ENCODE peak calls at places on chromosomes 3 and 15, in seven cellular contexts. One of them, this sample, is unnamed.

GRCh38 chr3:189758186-189758585 is 127.0 kb downstream of the TP63 start:
- DNase-seq in CD4-positive, alpha-beta T cell: no peak
- DNase-seq in ovary: no peak
- DNase-seq in cardiac fibroblast: no peak
- DNase-seq in cardiac muscle cell: no peak
- DNase-seq in lower leg skin: no peak
- DNase-seq in lower lobe of right lung: no peak
- DNase-seq in this sample: no peak

GRCh38 chr15:93201940-93202339 is 112.9 kb upstream of the RGMA start:
- DNase-seq in CD4-positive, alpha-beta T cell: no peak
- DNase-seq in ovary: no peak
- DNase-seq in cardiac fibroblast: no peak
- DNase-seq in cardiac muscle cell: no peak
- DNase-seq in lower leg skin: no peak
- DNase-seq in lower lobe of right lung: no peak
- DNase-seq in this sample: no peak

GRCh38 chr3:126355777-126356372 is 1.3 kb downstream of the KLF15 start:
- DNase-seq in CD4-positive, alpha-beta T cell: no peak
- DNase-seq in ovary: peak; percentile 98
- DNase-seq in cardiac fibroblast: peak; percentile 77
- DNase-seq in cardiac muscle cell: peak; percentile 96
- DNase-seq in lower leg skin: peak; percentile 94
- DNase-seq in lower lobe of right lung: peak; percentile 96
- DNase-seq in this sample: no peak

GRCh38 chr15:52256930-52257733 is 38.5 kb downstream of the MYO5C start:
- DNase-seq in CD4-positive, alpha-beta T cell: no peak
- DNase-seq in ovary: no peak
- DNase-seq in cardiac fibroblast: peak; percentile 43
- DNase-seq in cardiac muscle cell: no peak
- DNase-seq in lower leg skin: no peak
- DNase-seq in lower lobe of right lung: no peak
- DNase-seq in this sample: no peak

GRCh38 chr15:72379856-72380255 is 4.0 kb upstream of the HEXA start:
- DNase-seq in CD4-positive, alpha-beta T cell: no peak
- DNase-seq in ovary: no peak
- DNase-seq in cardiac fibroblast: no peak
- DNase-seq in cardiac muscle cell: no peak
- DNase-seq in lower leg skin: no peak
- DNase-seq in lower lobe of right lung: no peak
- DNase-seq in this sample: no peak

GRCh38 chr3:39671116-39671515 is 138.3 kb upstream of the MYRIP start:
- DNase-seq in CD4-positive, alpha-beta T cell: no peak
- DNase-seq in ovary: no peak
- DNase-seq in cardiac fibroblast: peak; percentile 28
- DNase-seq in cardiac muscle cell: no peak
- DNase-seq in lower leg skin: no peak
- DNase-seq in lower lobe of right lung: no peak
- DNase-seq in this sample: no peak

GRCh38 chr3:119219069-119219468 is 21.6 kb downstream of the B4GALT4 start:
- DNase-seq in CD4-positive, alpha-beta T cell: no peak
- DNase-seq in ovary: no peak
- DNase-seq in cardiac fibroblast: no peak
- DNase-seq in cardiac muscle cell: peak; percentile 38
- DNase-seq in lower leg skin: no peak
- DNase-seq in lower lobe of right lung: no peak
- DNase-seq in this sample: no peak

GRCh38 chr3:9970020-9970652 is 16.5 kb downstream of the EMC3 start:
- DNase-seq in CD4-positive, alpha-beta T cell: no peak
- DNase-seq in ovary: no peak
- DNase-seq in cardiac fibroblast: peak; percentile 79
- DNase-seq in cardiac muscle cell: no peak
- DNase-seq in lower leg skin: no peak
- DNase-seq in lower lobe of right lung: no peak
- DNase-seq in this sample: no peak

GRCh38 chr15:54839379-54839778 is 357.4 kb downstream of the RSL24D1 start:
- DNase-seq in CD4-positive, alpha-beta T cell: no peak
- DNase-seq in ovary: no peak
- DNase-seq in cardiac fibroblast: no peak
- DNase-seq in cardiac muscle cell: no peak
- DNase-seq in lower leg skin: no peak
- DNase-seq in lower lobe of right lung: no peak
- DNase-seq in this sample: no peak

GRCh38 chr15:78149805-78150751 is 916 bp downstream of the IDH3A start:
- DNase-seq in CD4-positive, alpha-beta T cell: no peak
- DNase-seq in ovary: no peak
- DNase-seq in cardiac fibroblast: peak; percentile 15
- DNase-seq in cardiac muscle cell: no peak
- DNase-seq in lower leg skin: no peak
- DNase-seq in lower lobe of right lung: no peak
- DNase-seq in this sample: no peak

GRCh38 chr3:69838217-69838616 is 99.0 kb downstream of the MITF start:
- DNase-seq in CD4-positive, alpha-beta T cell: no peak
- DNase-seq in ovary: no peak
- DNase-seq in cardiac fibroblast: peak; percentile 86
- DNase-seq in cardiac muscle cell: no peak
- DNase-seq in lower leg skin: no peak
- DNase-seq in lower lobe of right lung: no peak
- DNase-seq in this sample: no peak

GRCh38 chr3:59326246-59327024 is 276.6 kb upstream of the CFAP20DC start:
- DNase-seq in CD4-positive, alpha-beta T cell: no peak
- DNase-seq in ovary: no peak
- DNase-seq in cardiac fibroblast: peak; percentile 11
- DNase-seq in cardiac muscle cell: no peak
- DNase-seq in lower leg skin: no peak
- DNase-seq in lower lobe of right lung: no peak
- DNase-seq in this sample: no peak

GRCh38 chr3:54954516-54954915 is 26.7 kb upstream of the LRTM1 start:
- DNase-seq in CD4-positive, alpha-beta T cell: no peak
- DNase-seq in ovary: no peak
- DNase-seq in cardiac fibroblast: no peak
- DNase-seq in cardiac muscle cell: no peak
- DNase-seq in lower leg skin: no peak
- DNase-seq in lower lobe of right lung: no peak
- DNase-seq in this sample: no peak

GRCh38 chr3:69143055-69143454 is 20.7 kb upstream of the LMOD3 start:
- DNase-seq in CD4-positive, alpha-beta T cell: no peak
- DNase-seq in ovary: no peak
- DNase-seq in cardiac fibroblast: no peak
- DNase-seq in cardiac muscle cell: no peak
- DNase-seq in lower leg skin: no peak
- DNase-seq in lower lobe of right lung: no peak
- DNase-seq in this sample: no peak

GRCh38 chr15:43093026-43093425 is 12.8 kb downstream of the UBR1 start:
- DNase-seq in CD4-positive, alpha-beta T cell: no peak
- DNase-seq in ovary: no peak
- DNase-seq in cardiac fibroblast: peak; percentile 31
- DNase-seq in cardiac muscle cell: no peak
- DNase-seq in lower leg skin: no peak
- DNase-seq in lower lobe of right lung: no peak
- DNase-seq in this sample: no peak

GRCh38 chr3:27125821-27126501 is 243.2 kb downstream of the NEK10 start:
- DNase-seq in CD4-positive, alpha-beta T cell: no peak
- DNase-seq in ovary: no peak
- DNase-seq in cardiac fibroblast: no peak
- DNase-seq in cardiac muscle cell: no peak
- DNase-seq in lower leg skin: no peak
- DNase-seq in lower lobe of right lung: no peak
- DNase-seq in this sample: no peak

GRCh38 chr15:99155961-99156443 is 51.1 kb downstream of the SYNM start:
- DNase-seq in CD4-positive, alpha-beta T cell: no peak
- DNase-seq in ovary: no peak
- DNase-seq in cardiac fibroblast: peak; percentile 28
- DNase-seq in cardiac muscle cell: no peak
- DNase-seq in lower leg skin: no peak
- DNase-seq in lower lobe of right lung: no peak
- DNase-seq in this sample: no peak

GRCh38 chr3:197031315-197032285 is 2.0 kb upstream of the MELTF start:
- DNase-seq in CD4-positive, alpha-beta T cell: no peak
- DNase-seq in ovary: peak; percentile 81
- DNase-seq in cardiac fibroblast: peak; percentile 99
- DNase-seq in cardiac muscle cell: no peak
- DNase-seq in lower leg skin: peak; percentile 91
- DNase-seq in lower lobe of right lung: no peak
- DNase-seq in this sample: peak; percentile 97

GRCh38 chr3:58556001-58556400 is 19.0 kb upstream of the ACOX2 start:
- DNase-seq in CD4-positive, alpha-beta T cell: no peak
- DNase-seq in ovary: no peak
- DNase-seq in cardiac fibroblast: no peak
- DNase-seq in cardiac muscle cell: no peak
- DNase-seq in lower leg skin: no peak
- DNase-seq in lower lobe of right lung: no peak
- DNase-seq in this sample: no peak

GRCh38 chr3:188184160-188184559 is 30.2 kb downstream of the LPP start:
- DNase-seq in CD4-positive, alpha-beta T cell: no peak
- DNase-seq in ovary: no peak
- DNase-seq in cardiac fibroblast: no peak
- DNase-seq in cardiac muscle cell: no peak
- DNase-seq in lower leg skin: no peak
- DNase-seq in lower lobe of right lung: no peak
- DNase-seq in this sample: no peak

GRCh38 chr3:74691946-74692345 is 77.5 kb upstream of the CNTN3 start:
- DNase-seq in CD4-positive, alpha-beta T cell: no peak
- DNase-seq in ovary: no peak
- DNase-seq in cardiac fibroblast: no peak
- DNase-seq in cardiac muscle cell: peak; percentile 20
- DNase-seq in lower leg skin: no peak
- DNase-seq in lower lobe of right lung: no peak
- DNase-seq in this sample: no peak

GRCh38 chr3:127894461-127894860 is 20.6 kb upstream of the KBTBD12 start:
- DNase-seq in CD4-positive, alpha-beta T cell: no peak
- DNase-seq in ovary: no peak
- DNase-seq in cardiac fibroblast: peak; percentile 51
- DNase-seq in cardiac muscle cell: no peak
- DNase-seq in lower leg skin: no peak
- DNase-seq in lower lobe of right lung: no peak
- DNase-seq in this sample: no peak

GRCh38 chr3:26962419-26963355 is 340.1 kb downstream of the LRRC3B start:
- DNase-seq in CD4-positive, alpha-beta T cell: no peak
- DNase-seq in ovary: no peak
- DNase-seq in cardiac fibroblast: peak; percentile 1
- DNase-seq in cardiac muscle cell: no peak
- DNase-seq in lower leg skin: no peak
- DNase-seq in lower lobe of right lung: no peak
- DNase-seq in this sample: no peak

GRCh38 chr3:172209333-172210321 is 170.2 kb downstream of the FNDC3B start:
- DNase-seq in CD4-positive, alpha-beta T cell: no peak
- DNase-seq in ovary: no peak
- DNase-seq in cardiac fibroblast: no peak
- DNase-seq in cardiac muscle cell: no peak
- DNase-seq in lower leg skin: no peak
- DNase-seq in lower lobe of right lung: no peak
- DNase-seq in this sample: no peak
- TF ChIP-seq CTCF in CD4-positive, alpha-beta T cell: no peak
- TF ChIP-seq CTCF in ovary: no peak
- TF ChIP-seq CTCF in cardiac fibroblast: no peak
- TF ChIP-seq CTCF in cardiac muscle cell: no peak
- TF ChIP-seq CTCF in lower leg skin: no peak
- TF ChIP-seq CTCF in lower lobe of right lung: no peak
- TF ChIP-seq CTCF in this sample: no peak

DNA sequence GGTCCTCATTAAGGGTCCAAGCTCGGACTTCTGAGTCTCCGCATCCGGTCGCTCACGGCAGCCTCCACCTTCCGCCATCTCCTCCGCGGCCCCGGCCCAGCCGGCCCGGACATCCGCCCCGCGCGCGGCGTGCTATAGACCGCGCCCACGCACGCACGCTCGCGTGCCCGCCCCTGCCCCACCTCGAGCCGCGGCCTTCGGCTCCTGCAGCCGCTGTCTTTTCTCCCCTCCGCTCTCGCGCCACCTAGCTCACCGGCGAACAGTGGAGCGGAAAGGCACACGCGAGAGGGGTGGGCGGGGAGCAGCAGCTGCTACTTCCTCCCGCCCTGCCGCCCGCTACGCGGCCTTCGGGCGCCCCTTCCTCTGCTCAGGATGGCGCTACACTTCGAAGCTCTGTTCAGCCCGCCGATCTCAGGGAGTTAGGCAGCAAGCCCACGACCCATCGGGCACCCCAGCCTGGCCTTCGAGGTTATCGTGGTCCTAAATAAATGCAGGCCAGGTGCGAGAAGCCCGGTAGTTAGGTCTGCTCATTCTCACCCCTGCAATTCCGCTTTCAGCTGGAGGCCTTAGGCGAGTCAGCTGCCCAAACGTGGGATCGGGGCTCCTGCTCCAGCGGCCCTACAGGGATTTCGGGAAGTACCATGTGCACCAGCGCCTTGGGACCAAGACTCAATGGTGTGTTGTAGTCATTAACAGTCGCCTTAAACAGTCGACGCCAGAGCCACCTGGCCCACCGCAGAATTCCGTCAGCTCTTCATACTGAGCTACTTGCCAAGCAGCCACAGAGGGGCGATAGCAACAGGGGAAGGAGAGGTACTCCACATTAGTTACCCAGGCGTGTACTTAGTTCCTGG is at the start of gene USP4:
- DNase-seq in CD4-positive, alpha-beta T cell: peak; percentile 82
- DNase-seq in ovary: peak; percentile 90
- DNase-seq in cardiac fibroblast: peak; percentile 87
- DNase-seq in cardiac muscle cell: peak; percentile 92
- DNase-seq in lower leg skin: peak; percentile 87
- DNase-seq in lower lobe of right lung: peak; percentile 97
- DNase-seq in this sample: peak; percentile 91
- TF ChIP-seq CTCF in CD4-positive, alpha-beta T cell: peak; percentile 52
- TF ChIP-seq CTCF in ovary: peak; percentile 74
- TF ChIP-seq CTCF in cardiac fibroblast: peak; percentile 49
- TF ChIP-seq CTCF in cardiac muscle cell: peak; percentile 51
- TF ChIP-seq CTCF in lower leg skin: no peak
- TF ChIP-seq CTCF in lower lobe of right lung: peak; percentile 40
- TF ChIP-seq CTCF in this sample: peak; percentile 44

DNA sequence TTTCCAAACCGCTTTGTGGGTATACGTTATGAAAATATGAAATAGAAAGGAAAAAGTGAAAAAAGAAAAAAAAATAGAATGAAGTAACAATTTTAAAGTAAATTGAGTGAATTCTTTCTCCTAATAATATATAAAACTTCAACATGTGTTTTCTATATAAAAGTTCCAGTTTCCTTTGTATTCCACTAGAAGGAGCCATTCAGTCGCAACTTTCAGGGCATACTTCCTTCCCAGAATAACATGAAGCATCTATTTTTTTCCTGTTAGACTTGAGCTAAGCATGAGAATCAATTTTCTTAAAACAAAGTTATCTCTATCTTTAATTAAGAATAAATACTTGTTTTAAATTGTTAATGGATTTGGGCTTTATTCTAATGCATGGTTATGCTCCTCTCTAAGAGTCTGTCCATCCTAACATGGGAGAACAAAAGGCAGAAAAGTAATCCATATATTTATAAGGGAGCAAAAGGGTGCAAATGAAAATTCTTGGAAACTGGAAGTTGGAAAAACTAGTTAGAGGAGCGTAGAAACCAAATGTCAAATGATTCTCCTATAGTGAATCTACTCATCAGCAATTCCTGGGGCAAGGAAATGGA is 16.0 kb upstream of the VGLL3 start:
- DNase-seq in CD4-positive, alpha-beta T cell: no peak
- DNase-seq in ovary: no peak
- DNase-seq in cardiac fibroblast: peak; percentile 75
- DNase-seq in cardiac muscle cell: no peak
- DNase-seq in lower leg skin: no peak
- DNase-seq in lower lobe of right lung: no peak
- DNase-seq in this sample: no peak
- TF ChIP-seq CTCF in CD4-positive, alpha-beta T cell: no peak
- TF ChIP-seq CTCF in ovary: no peak
- TF ChIP-seq CTCF in cardiac fibroblast: peak; percentile 57
- TF ChIP-seq CTCF in cardiac muscle cell: peak; percentile 64
- TF ChIP-seq CTCF in lower leg skin: no peak
- TF ChIP-seq CTCF in lower lobe of right lung: no peak
- TF ChIP-seq CTCF in this sample: no peak

GRCh38 chr3:115666081-115666480 is 42.8 kb downstream of the GAP43 start:
- DNase-seq in CD4-positive, alpha-beta T cell: no peak
- DNase-seq in ovary: no peak
- DNase-seq in cardiac fibroblast: no peak
- DNase-seq in cardiac muscle cell: no peak
- DNase-seq in lower leg skin: no peak
- DNase-seq in lower lobe of right lung: no peak
- DNase-seq in this sample: no peak
- TF ChIP-seq CTCF in CD4-positive, alpha-beta T cell: no peak
- TF ChIP-seq CTCF in ovary: no peak
- TF ChIP-seq CTCF in cardiac fibroblast: no peak
- TF ChIP-seq CTCF in cardiac muscle cell: no peak
- TF ChIP-seq CTCF in lower leg skin: no peak
- TF ChIP-seq CTCF in lower lobe of right lung: no peak
- TF ChIP-seq CTCF in this sample: no peak

This sample was measured in CD14-positive monocyte.